ENCODE peak calls at places on chromosomes 4 and X, in seven cellular contexts. One of them, this sample, is unnamed.

GRCh38 chrX:63128509-63128908 is 222.6 kb downstream of the SPIN4 start:
- DNase-seq in NB4: peak; percentile 44
- DNase-seq in lung: no peak
- DNase-seq in bronchial epithelial cell: peak; percentile 25
- DNase-seq in fibroblast of lung: no peak
- DNase-seq in epithelial cell of proximal tubule: no peak
- DNase-seq in A549: peak; percentile 36
- DNase-seq in this sample: peak; percentile 32

GRCh38 chrX:14529288-14529989 is at the start of gene GLRA2:
- DNase-seq in NB4: peak; percentile 27
- DNase-seq in lung: no peak
- DNase-seq in bronchial epithelial cell: no peak
- DNase-seq in fibroblast of lung: peak; percentile 24
- DNase-seq in epithelial cell of proximal tubule: no peak
- DNase-seq in A549: peak; percentile 1
- DNase-seq in this sample: peak; percentile 38

GRCh38 chr4:139656614-139657486 is 8.8 kb upstream of the MGST2 start:
- DNase-seq in NB4: peak; percentile 77
- DNase-seq in lung: peak; percentile 63
- DNase-seq in bronchial epithelial cell: peak; percentile 78
- DNase-seq in fibroblast of lung: peak; percentile 73
- DNase-seq in epithelial cell of proximal tubule: no peak
- DNase-seq in A549: peak; percentile 79
- DNase-seq in this sample: peak; percentile 83

GRCh38 chr4:71974681-71975080 is 57.1 kb upstream of the NPFFR2 start:
- DNase-seq in NB4: no peak
- DNase-seq in lung: no peak
- DNase-seq in bronchial epithelial cell: peak; percentile 75
- DNase-seq in fibroblast of lung: peak; percentile 37
- DNase-seq in epithelial cell of proximal tubule: peak; percentile 59
- DNase-seq in A549: peak; percentile 0
- DNase-seq in this sample: peak; percentile 74

GRCh38 chrX:34810911-34811310 is 131.7 kb upstream of the FAM47B start:
- DNase-seq in NB4: no peak
- DNase-seq in lung: no peak
- DNase-seq in bronchial epithelial cell: no peak
- DNase-seq in fibroblast of lung: no peak
- DNase-seq in epithelial cell of proximal tubule: no peak
- DNase-seq in A549: no peak
- DNase-seq in this sample: no peak

GRCh38 chr4:152021788-152022438 is 261.1 kb upstream of the GATB start:
- DNase-seq in NB4: no peak
- DNase-seq in lung: no peak
- DNase-seq in bronchial epithelial cell: no peak
- DNase-seq in fibroblast of lung: no peak
- DNase-seq in epithelial cell of proximal tubule: no peak
- DNase-seq in A549: no peak
- DNase-seq in this sample: no peak

GRCh38 chrX:39301041-39301440 is 499.8 kb downstream of the MID1IP1 start:
- DNase-seq in NB4: no peak
- DNase-seq in lung: no peak
- DNase-seq in bronchial epithelial cell: no peak
- DNase-seq in fibroblast of lung: no peak
- DNase-seq in epithelial cell of proximal tubule: no peak
- DNase-seq in A549: no peak
- DNase-seq in this sample: no peak

GRCh38 chr4:2797545-2798305 is 4.8 kb downstream of the SH3BP2 start:
- DNase-seq in NB4: peak; percentile 13
- DNase-seq in lung: no peak
- DNase-seq in bronchial epithelial cell: no peak
- DNase-seq in fibroblast of lung: no peak
- DNase-seq in epithelial cell of proximal tubule: no peak
- DNase-seq in A549: no peak
- DNase-seq in this sample: no peak

GRCh38 chr4:82499705-82500104 is 62.1 kb downstream of the TMEM150C start:
- DNase-seq in NB4: no peak
- DNase-seq in lung: no peak
- DNase-seq in bronchial epithelial cell: no peak
- DNase-seq in fibroblast of lung: no peak
- DNase-seq in epithelial cell of proximal tubule: no peak
- DNase-seq in A549: no peak
- DNase-seq in this sample: no peak

GRCh38 chr4:99202536-99202935 is 16.5 kb downstream of the ADH6 start:
- DNase-seq in NB4: no peak
- DNase-seq in lung: no peak
- DNase-seq in bronchial epithelial cell: no peak
- DNase-seq in fibroblast of lung: peak; percentile 97
- DNase-seq in epithelial cell of proximal tubule: no peak
- DNase-seq in A549: no peak
- DNase-seq in this sample: no peak

GRCh38 chr4:148737071-148737470 is 294.9 kb upstream of the NR3C2 start:
- DNase-seq in NB4: no peak
- DNase-seq in lung: no peak
- DNase-seq in bronchial epithelial cell: no peak
- DNase-seq in fibroblast of lung: no peak
- DNase-seq in epithelial cell of proximal tubule: no peak
- DNase-seq in A549: no peak
- DNase-seq in this sample: no peak

GRCh38 chrX:9456250-9457074 is 8.4 kb upstream of the TBL1X start:
- DNase-seq in NB4: peak; percentile 78
- DNase-seq in lung: no peak
- DNase-seq in bronchial epithelial cell: no peak
- DNase-seq in fibroblast of lung: peak; percentile 28
- DNase-seq in epithelial cell of proximal tubule: no peak
- DNase-seq in A549: no peak
- DNase-seq in this sample: no peak

GRCh38 chrX:53458082-53458481 is 23.9 kb upstream of the HSD17B10 start:
- DNase-seq in NB4: no peak
- DNase-seq in lung: no peak
- DNase-seq in bronchial epithelial cell: no peak
- DNase-seq in fibroblast of lung: peak; percentile 31
- DNase-seq in epithelial cell of proximal tubule: no peak
- DNase-seq in A549: peak; percentile 29
- DNase-seq in this sample: peak; percentile 6

GRCh38 chr4:147526272-147526654 is 45.4 kb downstream of the EDNRA start:
- DNase-seq in NB4: no peak
- DNase-seq in lung: no peak
- DNase-seq in bronchial epithelial cell: no peak
- DNase-seq in fibroblast of lung: no peak
- DNase-seq in epithelial cell of proximal tubule: no peak
- DNase-seq in A549: no peak
- DNase-seq in this sample: no peak

GRCh38 chr4:140802591-140802990 is 46.4 kb upstream of the TBC1D9 start:
- DNase-seq in NB4: no peak
- DNase-seq in lung: no peak
- DNase-seq in bronchial epithelial cell: no peak
- DNase-seq in fibroblast of lung: no peak
- DNase-seq in epithelial cell of proximal tubule: no peak
- DNase-seq in A549: no peak
- DNase-seq in this sample: no peak
- H3K4me3 ChIP-seq in NB4: no peak overlapping the region
- H3K4me3 ChIP-seq in lung: no peak overlapping the region
- H3K4me3 ChIP-seq in bronchial epithelial cell: no peak overlapping the region
- H3K4me3 ChIP-seq in fibroblast of lung: no peak overlapping the region
- H3K4me3 ChIP-seq in epithelial cell of proximal tubule: no peak overlapping the region
- H3K4me3 ChIP-seq in A549: no peak overlapping the region
- H3K4me3 ChIP-seq in this sample: no peak overlapping the region

DNA sequence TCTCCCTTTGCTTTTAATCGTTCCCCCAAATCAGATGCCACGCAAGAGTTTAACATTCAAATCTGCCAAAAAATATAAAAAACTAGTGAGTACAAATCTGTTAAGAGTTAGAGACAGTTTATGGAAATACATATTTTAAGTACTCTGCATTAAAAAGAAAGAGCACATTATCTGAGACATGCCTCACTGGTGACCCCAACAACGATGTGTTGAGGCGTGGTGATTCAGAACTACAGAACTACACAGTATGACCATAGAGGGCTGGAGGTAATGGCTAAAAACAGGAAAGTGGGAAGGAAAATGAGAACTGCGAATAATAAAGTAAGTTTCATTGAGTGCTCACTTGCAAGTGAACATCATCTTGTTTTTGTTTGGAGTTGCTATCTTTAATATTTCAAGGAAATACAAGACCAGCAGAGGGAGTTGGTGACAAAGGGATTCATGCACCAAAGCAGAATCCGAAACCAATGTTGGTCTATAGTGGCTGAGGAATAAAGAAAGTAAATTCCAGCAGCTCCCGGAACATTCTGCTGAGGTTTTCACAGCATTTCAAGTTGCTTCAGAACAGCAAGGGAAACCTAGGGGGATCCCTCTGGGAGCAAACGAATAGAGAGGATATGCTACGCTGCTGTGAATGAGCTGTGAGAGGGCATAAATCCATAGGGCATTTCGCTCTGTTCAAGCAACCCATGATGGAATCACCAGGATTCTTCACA is 92.2 kb downstream of the DCHS2 start:
- DNase-seq in NB4: no peak
- DNase-seq in lung: no peak
- DNase-seq in bronchial epithelial cell: peak; percentile 29
- DNase-seq in fibroblast of lung: peak; percentile 66
- DNase-seq in epithelial cell of proximal tubule: peak; percentile 20
- DNase-seq in A549: peak; percentile 51
- DNase-seq in this sample: peak; percentile 45
- TF ChIP-seq CTCF in NB4: no peak
- TF ChIP-seq CTCF in lung: peak; percentile 10
- TF ChIP-seq CTCF in bronchial epithelial cell: peak; percentile 27
- TF ChIP-seq CTCF in fibroblast of lung: peak; percentile 36
- TF ChIP-seq CTCF in epithelial cell of proximal tubule: peak; percentile 64
- TF ChIP-seq CTCF in A549: peak; percentile 61
- TF ChIP-seq CTCF in this sample: peak; percentile 47

DNA sequence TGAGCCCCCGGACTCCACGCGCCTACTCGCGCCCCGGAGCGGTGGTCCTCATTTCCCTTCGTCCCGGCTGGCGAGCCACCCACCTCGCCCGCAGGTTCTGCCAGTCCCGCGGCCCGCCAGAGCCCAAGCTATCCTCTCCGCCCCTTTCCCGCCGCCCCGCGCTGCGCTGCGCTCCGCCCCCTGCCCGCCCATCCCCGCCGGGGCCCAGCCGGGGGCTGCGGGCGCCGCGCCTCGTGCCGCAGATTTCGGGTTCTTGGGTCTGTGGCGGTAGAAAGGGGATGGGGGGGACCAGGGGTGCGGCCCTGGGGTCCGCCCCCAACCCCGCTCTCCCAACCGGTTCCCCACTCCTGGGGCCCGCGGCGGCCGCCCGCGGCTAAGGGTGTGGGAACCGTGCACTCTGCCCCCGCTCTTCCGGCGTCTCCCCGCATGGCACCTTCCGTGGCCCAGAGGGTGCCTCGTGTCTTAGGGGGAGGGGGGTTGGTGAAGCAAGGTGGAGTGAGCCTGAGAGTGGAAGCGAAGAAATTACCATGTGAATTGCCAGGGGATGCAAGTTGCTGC is 650.8 kb upstream of the DIPK2B start:
- DNase-seq in NB4: peak; percentile 82
- DNase-seq in lung: no peak
- DNase-seq in bronchial epithelial cell: peak; percentile 78
- DNase-seq in fibroblast of lung: no peak
- DNase-seq in epithelial cell of proximal tubule: no peak
- DNase-seq in A549: peak; percentile 79
- DNase-seq in this sample: peak; percentile 86
- H3K4me3 ChIP-seq in NB4: peak overlapping the region; percentile 84
- H3K4me3 ChIP-seq in lung: peak overlapping the region; percentile 25
- H3K4me3 ChIP-seq in bronchial epithelial cell: peak overlapping the region; percentile 73
- H3K4me3 ChIP-seq in fibroblast of lung: peak overlapping the region; percentile 77
- H3K4me3 ChIP-seq in epithelial cell of proximal tubule: peak overlapping the region; percentile 78
- H3K4me3 ChIP-seq in A549: peak overlapping the region; percentile 99
- H3K4me3 ChIP-seq in this sample: peak overlapping the region; percentile 72

GRCh38 chr4:112940364-112940763 is 109.1 kb upstream of the ANK2 start:
- DNase-seq in NB4: no peak
- DNase-seq in lung: no peak
- DNase-seq in bronchial epithelial cell: no peak
- DNase-seq in fibroblast of lung: no peak
- DNase-seq in epithelial cell of proximal tubule: no peak
- DNase-seq in A549: no peak
- DNase-seq in this sample: no peak

GRCh38 chr4:112939901-112940300 is 109.6 kb upstream of the ANK2 start:
- DNase-seq in NB4: no peak
- DNase-seq in lung: no peak
- DNase-seq in bronchial epithelial cell: no peak
- DNase-seq in fibroblast of lung: no peak
- DNase-seq in epithelial cell of proximal tubule: no peak
- DNase-seq in A549: no peak
- DNase-seq in this sample: no peak

GRCh38 chr4:112944006-112944405 is 105.4 kb upstream of the ANK2 start:
- DNase-seq in NB4: no peak
- DNase-seq in lung: no peak
- DNase-seq in bronchial epithelial cell: no peak
- DNase-seq in fibroblast of lung: no peak
- DNase-seq in epithelial cell of proximal tubule: no peak
- DNase-seq in A549: no peak
- DNase-seq in this sample: no peak

GRCh38 chr4:112938461-112939058 is 110.9 kb upstream of the ANK2 start:
- DNase-seq in NB4: peak; percentile 36
- DNase-seq in lung: no peak
- DNase-seq in bronchial epithelial cell: peak; percentile 56
- DNase-seq in fibroblast of lung: peak; percentile 71
- DNase-seq in epithelial cell of proximal tubule: peak; percentile 25
- DNase-seq in A549: peak; percentile 27
- DNase-seq in this sample: peak; percentile 60

GRCh38 chr4:112942077-112942476 is 107.4 kb upstream of the ANK2 start:
- DNase-seq in NB4: no peak
- DNase-seq in lung: no peak
- DNase-seq in bronchial epithelial cell: no peak
- DNase-seq in fibroblast of lung: no peak
- DNase-seq in epithelial cell of proximal tubule: no peak
- DNase-seq in A549: peak; percentile 4
- DNase-seq in this sample: no peak
- TF ChIP-seq CTCF in NB4: no peak
- TF ChIP-seq CTCF in lung: no peak
- TF ChIP-seq CTCF in bronchial epithelial cell: no peak
- TF ChIP-seq CTCF in fibroblast of lung: no peak
- TF ChIP-seq CTCF in epithelial cell of proximal tubule: peak; percentile 30
- TF ChIP-seq CTCF in A549: no peak
- TF ChIP-seq CTCF in this sample: no peak

DNA sequence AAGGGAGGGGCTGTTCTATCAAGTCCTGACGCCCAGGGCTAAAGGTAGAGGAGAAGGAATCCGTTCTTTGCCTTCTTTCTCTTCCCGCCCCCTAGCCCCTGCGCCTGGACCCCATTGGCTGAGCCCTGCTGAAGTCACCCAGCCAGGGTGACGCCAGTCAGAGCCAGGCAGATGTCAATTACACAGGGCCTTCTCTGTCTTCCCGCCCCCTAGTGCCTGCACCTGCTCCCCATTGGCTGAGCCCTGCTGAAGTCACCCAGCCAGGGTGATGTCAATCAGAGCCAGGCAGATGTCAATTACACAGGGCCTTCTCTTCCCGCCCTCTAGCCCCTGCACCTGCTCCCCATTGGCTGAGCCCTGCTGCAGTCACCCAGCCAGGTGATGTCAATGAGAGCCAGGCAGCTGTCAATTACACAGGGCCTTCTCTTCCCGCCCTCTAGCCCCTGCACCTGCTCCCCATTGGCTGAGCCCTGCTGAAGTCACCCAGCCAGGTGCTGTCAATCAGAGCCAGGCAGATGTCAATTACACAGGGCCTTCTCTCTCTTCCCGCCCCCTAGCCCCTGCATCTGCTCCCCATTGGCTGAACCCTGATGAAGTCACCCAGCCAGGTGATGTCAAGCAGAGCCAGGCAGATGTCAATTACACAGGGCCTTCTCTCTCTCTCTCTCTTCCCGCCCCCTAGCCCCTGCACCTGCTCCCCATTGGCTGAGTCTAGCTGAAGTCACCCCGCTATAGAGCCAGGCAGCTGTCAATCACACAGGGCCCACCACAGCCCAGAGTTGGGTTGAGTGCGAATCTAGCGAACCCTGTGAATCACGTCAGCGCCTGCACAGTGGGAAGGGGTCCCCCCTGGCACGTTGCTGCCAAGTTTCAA is 46.4 kb downstream of the ASMT start:
- DNase-seq in NB4: peak; percentile 89
- DNase-seq in lung: peak; percentile 51
- DNase-seq in bronchial epithelial cell: no peak
- DNase-seq in fibroblast of lung: no peak
- DNase-seq in epithelial cell of proximal tubule: no peak
- DNase-seq in A549: peak; percentile 56
- DNase-seq in this sample: no peak
- H3K4me3 ChIP-seq in NB4: peak overlapping the region; percentile 63
- H3K4me3 ChIP-seq in lung: no peak overlapping the region
- H3K4me3 ChIP-seq in bronchial epithelial cell: no peak overlapping the region
- H3K4me3 ChIP-seq in fibroblast of lung: no peak overlapping the region
- H3K4me3 ChIP-seq in epithelial cell of proximal tubule: no peak overlapping the region
- H3K4me3 ChIP-seq in A549: no peak overlapping the region
- H3K4me3 ChIP-seq in this sample: no peak overlapping the region

This sample was measured in epithelial cell of esophagus.